ENCODE peak calls at places on chromosomes 1 and 21, in four cellular contexts. Q is neural progenitor cell, J is GM23338, P is hepatocyte. C is an unnamed sample.

GRCh38 chr1:29876902-29877301 is 640.6 kb downstream of the PTPRU start:
- DNase-seq in Q (no peak), J (peak), P (no peak), C (no peak)

GRCh38 chr1:24364975-24365678 is 46.0 kb downstream of the GRHL3 start:
- DNase-seq in Q (no peak), J (no peak), P (no peak), C (peak)

GRCh38 chr1:32920833-32921232 is 19.6 kb upstream of the TMEM54 start:
- DNase-seq in Q (no peak), J (no peak), P (no peak), C (no peak)

GRCh38 chr1:204299828-204300365 is 59.8 kb downstream of the PLEKHA6 start:
- DNase-seq in Q (no peak), J (no peak), P (no peak), C (no peak)

GRCh38 chr1:34870395-34870794 is 10.8 kb upstream of the SMIM12 start:
- DNase-seq in Q (peak), J (no peak), P (no peak), C (no peak)

GRCh38 chr1:181545385-181545784 is 62.1 kb downstream of the CACNA1E start:
- DNase-seq in Q (no peak), J (no peak), P (no peak), C (no peak)

GRCh38 chr1:42742141-42742540 is 2.1 kb upstream of the CLDN19 start:
- DNase-seq in Q (no peak), J (no peak), P (no peak), C (no peak)

GRCh38 chr1:245458761-245459174 is 304.0 kb downstream of the KIF26B start:
- DNase-seq in Q (no peak), J (no peak), P (no peak), C (no peak)

GRCh38 chr1:99266731-99267130 is 2.4 kb downstream of the PLPPR4 start:
- DNase-seq in Q (no peak), J (no peak), P (no peak), C (peak)

GRCh38 chr1:244422174-244422573 is 29.5 kb downstream of the ADSS2 start:
- DNase-seq in Q (no peak), J (no peak), P (no peak), C (no peak)

GRCh38 chr1:240455228-240455821 is 156.6 kb downstream of the GREM2 start:
- DNase-seq in Q (peak), J (peak), P (peak), C (peak)

GRCh38 chr1:151825811-151826660 is 5.6 kb downstream of the RORC start:
- DNase-seq in Q (peak), J (peak), P (peak), C (no peak)

GRCh38 chr21:15631342-15631741 is 98.4 kb upstream of the USP25 start:
- DNase-seq in Q (no peak), J (no peak), P (peak), C (peak)

GRCh38 chr1:150420560-150421265 is 56.8 kb downstream of the RPRD2 start:
- DNase-seq in Q (no peak), J (no peak), P (no peak), C (peak)

GRCh38 chr1:228455715-228456114 is 31.5 kb upstream of the RNF187 start:
- DNase-seq in Q (no peak), J (no peak), P (no peak), C (peak)

GRCh38 chr1:65141394-65141793 is 6.6 kb upstream of the AK4 start:
- DNase-seq in Q (no peak), J (no peak), P (peak), C (peak)

GRCh38 chr1:170765712-170766330 is 101.9 kb downstream of the PRRX1 start:
- DNase-seq in Q (peak), J (peak), P (peak), C (peak)

GRCh38 chr1:50271968-50272578 is 151.2 kb downstream of the DMRTA2 start:
- DNase-seq in Q (peak), J (peak), P (peak), C (peak)

GRCh38 chr1:192626366-192627179 is 9.4 kb upstream of the RGS13 start:
- DNase-seq in Q (no peak), J (no peak), P (no peak), C (no peak)

GRCh38 chr1:216447898-216448568 is 24.8 kb upstream of the USH2A start:
- DNase-seq in Q (no peak), J (no peak), P (no peak), C (peak)

GRCh38 chr1:26826261-26827201 is at the start of gene ZDHHC18:
- DNase-seq in Q (peak), J (peak), P (peak), C (peak)

GRCh38 chr1:55702064-55702463 is 486.9 kb upstream of the USP24 start:
- DNase-seq in Q (no peak), J (peak), P (peak), C (peak)

GRCh38 chr1:12621346-12622320 is 3.6 kb upstream of the DHRS3 start:
- DNase-seq in Q (no peak), J (no peak), P (peak), C (no peak)

GRCh38 chr1:192610114-192610958 is 25.6 kb upstream of the RGS13 start:
- DNase-seq in Q (no peak), J (peak), P (peak), C (peak)

GRCh38 chr1:19448491-19449439 is 36.6 kb downstream of the CAPZB start:
- DNase-seq in Q (no peak), J (no peak), P (peak), C (peak)

GRCh38 chr1:157771666-157772425 is 5.1 kb downstream of the FCRL2 start:
- DNase-seq in Q (no peak), J (no peak), P (no peak), C (peak)

GRCh38 chr1:215228193-215228592 is 145.7 kb downstream of the KCNK2 start:
- DNase-seq in Q (no peak), J (peak), P (no peak), C (no peak)

GRCh38 chr1:110672001-110672752 is 2.6 kb downstream of the KCNA3 start:
- DNase-seq in Q (peak), J (peak), P (no peak), C (no peak)

GRCh38 chr1:182357913-182358312 is 33.7 kb downstream of the GLUL start:
- DNase-seq in Q (peak), J (no peak), P (no peak), C (no peak)

GRCh38 chr1:119805247-119805646 is 6.0 kb downstream of the REG4 start:
- DNase-seq in Q (no peak), J (no peak), P (no peak), C (no peak)

GRCh38 chr1:204232530-204232929 is 18.7 kb upstream of the GOLT1A start:
- DNase-seq in Q (no peak), J (no peak), P (no peak), C (no peak)

GRCh38 chr1:172417552-172417951 is 2.9 kb upstream of the C1orf105 start:
- DNase-seq in Q (no peak), J (peak), P (no peak), C (peak)

GRCh38 chr1:160244209-160244608 is 18.1 kb downstream of the DCAF8 start:
- DNase-seq in Q (no peak), J (no peak), P (no peak), C (peak)

GRCh38 chr1:31504001-31504400 is 72.3 kb upstream of the TINAGL1 start:
- DNase-seq in Q (no peak), J (no peak), P (no peak), C (no peak)

GRCh38 chr1:39507230-39507928 is 15.9 kb downstream of the BMP8A start:
- DNase-seq in Q (peak), J (peak), P (no peak), C (peak)

GRCh38 chr1:36300526-36300925 is 5.6 kb upstream of the SH3D21 start:
- DNase-seq in Q (no peak), J (no peak), P (no peak), C (peak)

GRCh38 chr1:17199267-17200044 is 5.5 kb upstream of the PADI1 start:
- DNase-seq in Q (no peak), J (no peak), P (no peak), C (no peak)

GRCh38 chr1:7252411-7253117 is 467.3 kb downstream of the CAMTA1 start:
- DNase-seq in Q (peak), J (no peak), P (no peak), C (no peak)

GRCh38 chr1:158019177-158019868 is 25.9 kb downstream of the KIRREL1 start:
- DNase-seq in Q (peak), J (peak), P (peak), C (peak)

GRCh38 chr1:210882414-210883221 is 251.3 kb downstream of the KCNH1 start:
- DNase-seq in Q (no peak), J (no peak), P (no peak), C (peak)
- TF ChIP-seq EZH2phosphoT487 in Q (no peak), J (no peak), P (no peak), C (no peak)

GRCh38 chr1:202821467-202821866 is 10.7 kb downstream of the PCAT6 start:
- DNase-seq in Q (no peak), J (no peak), P (no peak), C (no peak)
- H3K27ac ChIP-seq in Q (no peak), J (peak), P (peak), C (no peak)

GRCh38 chr1:63901094-63901493 is 127.3 kb downstream of the ROR1 start:
- DNase-seq in Q (no peak), J (no peak), P (no peak), C (no peak)
- TF ChIP-seq CTCF in Q (no peak), J (no peak), P (no peak), C (no peak)

GRCh38 chr1:52140633-52141512 is 1.0 kb upstream of the ZFYVE9 start:
- DNase-seq in Q (no peak), J (no peak), P (no peak), C (no peak)
- TF ChIP-seq EZH2phosphoT487 in Q (no peak), J (no peak), P (no peak), C (no peak)

GRCh38 chr1:237146247-237146646 is 104.3 kb downstream of the RYR2 start:
- DNase-seq in Q (no peak), J (peak), P (peak), C (no peak)
- H3K27ac ChIP-seq in Q (no peak), J (no peak), P (peak), C (no peak)

DNA sequence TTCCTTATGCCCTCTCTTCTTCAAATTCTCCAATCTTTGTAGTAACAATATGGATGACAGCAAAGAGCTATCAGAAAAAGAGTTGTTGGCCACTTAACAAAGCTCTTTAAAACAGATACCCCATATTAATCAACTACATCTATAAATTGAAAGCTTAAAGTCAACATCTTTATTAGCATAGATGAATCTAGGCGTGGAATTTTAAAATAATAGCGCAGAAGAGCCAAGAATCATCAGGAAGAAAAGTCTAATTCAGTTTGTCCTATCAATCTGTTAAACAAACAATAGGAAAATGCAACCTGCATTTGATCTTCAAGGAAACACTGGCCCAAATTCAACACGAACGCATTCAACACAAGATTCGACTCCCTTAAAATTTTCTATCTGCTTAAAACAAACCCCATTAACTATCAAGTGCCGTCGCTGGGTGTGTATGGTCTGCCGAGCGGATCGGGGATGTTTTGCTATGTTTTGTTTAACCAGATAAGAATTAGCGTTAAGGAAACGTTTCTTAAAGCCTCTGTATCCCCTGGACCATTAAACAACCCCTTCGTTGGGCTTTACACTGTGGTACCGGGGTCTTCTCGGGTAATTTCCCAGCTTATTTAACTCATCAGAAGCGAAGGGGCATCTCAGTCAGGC is 1.0 kb downstream of the LYST start:
- DNase-seq in Q (no peak), J (no peak), P (no peak), C (no peak)
- TF ChIP-seq CTCF in Q (peak), J (no peak), P (no peak), C (no peak)

DNA sequence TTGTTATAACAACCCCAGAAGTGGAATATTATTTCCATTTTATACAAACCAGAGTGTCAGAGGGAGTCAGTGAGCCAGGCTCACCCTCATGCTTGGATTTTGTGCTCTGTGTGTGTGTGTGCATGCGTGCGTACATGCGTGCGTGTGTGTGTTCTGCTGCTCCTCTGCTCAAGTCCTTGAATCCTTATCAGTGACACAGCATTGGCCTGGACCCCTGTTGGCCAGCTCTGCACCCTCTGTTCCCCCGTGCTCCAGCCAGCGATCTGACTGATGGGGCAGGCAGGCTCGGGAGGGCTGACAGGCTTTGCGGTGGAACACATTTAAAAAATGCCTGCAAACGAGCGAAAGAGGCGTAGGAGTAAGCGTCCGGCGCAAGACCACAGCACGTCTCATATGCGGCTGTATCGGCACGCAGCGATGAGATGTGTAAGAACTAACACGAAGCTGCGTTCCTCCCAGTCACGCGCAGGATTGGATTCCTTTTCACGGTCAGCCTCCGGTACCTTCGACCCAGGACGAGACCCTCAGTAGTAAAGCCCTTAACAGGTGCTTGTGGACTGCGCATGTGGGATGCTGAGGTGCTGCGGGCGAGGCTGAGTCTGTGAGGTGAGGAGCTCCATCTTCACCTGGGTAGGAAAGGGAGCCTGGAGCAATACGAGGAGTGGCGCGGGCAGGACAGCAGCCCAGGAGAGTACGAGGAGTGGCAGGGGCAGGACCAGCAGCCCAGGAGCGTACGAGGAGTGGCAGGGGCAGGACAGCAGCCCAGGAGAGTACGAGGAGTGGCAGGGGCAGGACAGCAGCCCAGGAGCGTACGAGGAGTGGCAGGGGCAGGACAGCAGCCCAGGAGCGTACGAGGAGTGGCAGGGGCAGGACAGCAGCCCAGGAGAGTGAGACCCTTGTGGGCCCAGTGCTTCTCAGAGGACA is 130.9 kb downstream of the GALNT2 start:
- DNase-seq in Q (no peak), J (no peak), P (no peak), C (no peak)
- TF ChIP-seq EZH2phosphoT487 in Q (no peak), J (no peak), P (no peak), C (no peak)

C was measured in PC-3.